ENCODE peak calls at places on chromosomes 2 and 18, in four cellular contexts. One of them, this sample, is unnamed.
A peak's percentile ranks its signal among the peaks of the same experiment; 100 is the strongest.

GRCh38 chr2:20499387-20499786 is 52.5 kb downstream of the RHOB start:
- DNase-seq in small intestine: no peak
- DNase-seq in adrenal gland: no peak
- DNase-seq in psoas muscle: peak; percentile 35
- DNase-seq in this sample: no peak

GRCh38 chr18:10235553-10235952 is 218.9 kb upstream of the APCDD1 start:
- DNase-seq in small intestine: no peak
- DNase-seq in psoas muscle: no peak
- DNase-seq in adrenal gland: no peak
- DNase-seq in this sample: no peak

GRCh38 chr2:176675557-176676256 is 406.5 kb downstream of the MTX2 start:
- DNase-seq in small intestine: no peak
- DNase-seq in psoas muscle: no peak
- DNase-seq in adrenal gland: no peak
- DNase-seq in this sample: no peak

GRCh38 chr18:23884712-23885375 is 129.7 kb upstream of the TTC39C start:
- DNase-seq in adrenal gland: no peak
- DNase-seq in small intestine: peak; percentile 66
- DNase-seq in psoas muscle: peak; percentile 60
- DNase-seq in this sample: peak; percentile 80

GRCh38 chr2:84884396-84884795 is 3.5 kb upstream of the TRABD2A start:
- DNase-seq in adrenal gland: no peak
- DNase-seq in psoas muscle: no peak
- DNase-seq in small intestine: no peak
- DNase-seq in this sample: no peak

GRCh38 chr18:23540867-23541266 is 37.6 kb downstream of the RMC1 start:
- DNase-seq in small intestine: peak; percentile 18
- DNase-seq in psoas muscle: no peak
- DNase-seq in adrenal gland: no peak
- DNase-seq in this sample: no peak

GRCh38 chr2:220144411-220144810 is 517.0 kb downstream of the SLC4A3 start:
- DNase-seq in psoas muscle: no peak
- DNase-seq in small intestine: no peak
- DNase-seq in adrenal gland: no peak
- DNase-seq in this sample: no peak

GRCh38 chr2:19850056-19850455 is 51.7 kb downstream of the TTC32 start:
- DNase-seq in psoas muscle: no peak
- DNase-seq in adrenal gland: no peak
- DNase-seq in small intestine: no peak
- DNase-seq in this sample: no peak

GRCh38 chr2:10120938-10121574 is 1.5 kb upstream of the RRM2 start:
- DNase-seq in adrenal gland: no peak
- DNase-seq in small intestine: peak; percentile 85
- DNase-seq in psoas muscle: no peak
- DNase-seq in this sample: no peak

GRCh38 chr18:54776282-54776977 is 51.8 kb upstream of the RAB27B start:
- DNase-seq in psoas muscle: no peak
- DNase-seq in small intestine: no peak
- DNase-seq in adrenal gland: no peak
- DNase-seq in this sample: no peak

GRCh38 chr2:85945576-85945975 is 56.8 kb upstream of the ST3GAL5 start:
- DNase-seq in adrenal gland: no peak
- DNase-seq in small intestine: no peak
- DNase-seq in psoas muscle: no peak
- DNase-seq in this sample: no peak

GRCh38 chr18:32019251-32019943 is 772 bp downstream of the RNF125 start:
- DNase-seq in small intestine: peak; percentile 78
- DNase-seq in adrenal gland: peak; percentile 43
- DNase-seq in psoas muscle: peak; percentile 50
- DNase-seq in this sample: peak; percentile 67

GRCh38 chr2:96832751-96833507 is 10.9 kb downstream of the ANKRD23 start:
- DNase-seq in adrenal gland: peak; percentile 96
- DNase-seq in small intestine: no peak
- DNase-seq in psoas muscle: peak; percentile 91
- DNase-seq in this sample: no peak

GRCh38 chr18:74778191-74778847 is 180.6 kb downstream of the ZNF407 start:
- DNase-seq in adrenal gland: no peak
- DNase-seq in small intestine: no peak
- DNase-seq in psoas muscle: no peak
- DNase-seq in this sample: no peak

GRCh38 chr2:196836440-196836839 is 27.3 kb upstream of the C2orf66 start:
- DNase-seq in psoas muscle: no peak
- DNase-seq in small intestine: no peak
- DNase-seq in adrenal gland: no peak
- DNase-seq in this sample: no peak

GRCh38 chr2:127770973-127771735 is 39.8 kb downstream of the WDR33 start:
- DNase-seq in small intestine: no peak
- DNase-seq in adrenal gland: no peak
- DNase-seq in psoas muscle: no peak
- DNase-seq in this sample: no peak

GRCh38 chr2:203327582-203327917 is 644 bp upstream of the ABI2 start:
- DNase-seq in small intestine: no peak
- DNase-seq in adrenal gland: no peak
- DNase-seq in psoas muscle: no peak
- DNase-seq in this sample: no peak

GRCh38 chr18:23810396-23810795 is 121.1 kb downstream of the LAMA3 start:
- DNase-seq in small intestine: peak; percentile 29
- DNase-seq in psoas muscle: no peak
- DNase-seq in adrenal gland: no peak
- DNase-seq in this sample: no peak

GRCh38 chr18:60599995-60600394 is 227.4 kb upstream of the MC4R start:
- DNase-seq in psoas muscle: no peak
- DNase-seq in adrenal gland: no peak
- DNase-seq in small intestine: no peak
- DNase-seq in this sample: no peak

GRCh38 chr2:41878056-41878455 is 169.8 kb upstream of the PKDCC start:
- DNase-seq in small intestine: no peak
- DNase-seq in adrenal gland: no peak
- DNase-seq in psoas muscle: no peak
- DNase-seq in this sample: no peak

GRCh38 chr2:27316655-27317412 is 6.1 kb downstream of the MPV17 start:
- DNase-seq in small intestine: no peak
- DNase-seq in adrenal gland: no peak
- DNase-seq in psoas muscle: peak; percentile 91
- DNase-seq in this sample: no peak

GRCh38 chr2:196160101-196160500 is 11.3 kb downstream of the STK17B start:
- DNase-seq in adrenal gland: no peak
- DNase-seq in psoas muscle: no peak
- DNase-seq in small intestine: peak; percentile 62
- DNase-seq in this sample: no peak

GRCh38 chr2:169285528-169285927 is 76.8 kb downstream of the LRP2 start:
- DNase-seq in small intestine: no peak
- DNase-seq in adrenal gland: no peak
- DNase-seq in psoas muscle: no peak
- DNase-seq in this sample: no peak

GRCh38 chr2:239361311-239361642 is 39.5 kb downstream of the HDAC4 start:
- DNase-seq in adrenal gland: peak; percentile 25
- DNase-seq in small intestine: no peak
- DNase-seq in psoas muscle: no peak
- DNase-seq in this sample: no peak

GRCh38 chr18:78765142-78765541 is 214.5 kb upstream of the SALL3 start:
- DNase-seq in adrenal gland: no peak
- DNase-seq in psoas muscle: no peak
- DNase-seq in small intestine: no peak
- DNase-seq in this sample: no peak

GRCh38 chr18:24600076-24600654 is 139.7 kb downstream of the HRH4 start:
- DNase-seq in adrenal gland: no peak
- DNase-seq in small intestine: peak; percentile 40
- DNase-seq in psoas muscle: no peak
- DNase-seq in this sample: peak; percentile 71

GRCh38 chr2:137964066-137964858 is at the start of gene HNMT:
- DNase-seq in psoas muscle: peak; percentile 58
- DNase-seq in small intestine: peak; percentile 92
- DNase-seq in adrenal gland: peak; percentile 33
- DNase-seq in this sample: peak; percentile 61

GRCh38 chr2:76958749-76959148 is 563.4 kb downstream of the LRRTM4 start:
- DNase-seq in adrenal gland: no peak
- DNase-seq in psoas muscle: no peak
- DNase-seq in small intestine: no peak
- DNase-seq in this sample: no peak

GRCh38 chr2:183242937-183243336 is 118.7 kb downstream of the NUP35 start:
- DNase-seq in psoas muscle: no peak
- DNase-seq in adrenal gland: no peak
- DNase-seq in small intestine: no peak
- DNase-seq in this sample: no peak

GRCh38 chr18:42969366-42969765 is 146.1 kb downstream of the RIT2 start:
- DNase-seq in adrenal gland: no peak
- DNase-seq in psoas muscle: no peak
- DNase-seq in small intestine: no peak
- DNase-seq in this sample: no peak

DNA sequence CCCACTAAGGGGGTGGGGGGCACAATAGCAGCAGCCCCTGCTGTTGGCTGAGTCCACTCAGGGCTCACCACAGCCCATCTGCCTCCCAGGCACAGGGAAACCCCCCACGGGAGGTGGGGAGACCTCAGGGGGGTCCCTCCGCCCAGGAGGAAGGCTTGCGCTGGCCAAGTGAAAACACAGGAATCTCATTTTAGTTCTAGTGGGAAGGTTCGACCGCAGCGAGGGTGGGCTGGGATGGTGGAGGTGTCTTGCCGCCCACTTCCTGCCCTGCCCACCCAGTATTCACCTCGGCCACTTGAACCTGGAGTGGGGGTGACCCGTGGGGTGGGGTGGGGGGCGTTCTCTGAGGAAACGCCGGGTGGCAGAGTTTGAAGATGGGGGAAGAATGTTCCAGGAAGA is 6.9 kb upstream of the BOK start:
- DNase-seq in small intestine: no peak
- DNase-seq in adrenal gland: no peak
- DNase-seq in psoas muscle: no peak
- DNase-seq in this sample: no peak
- H3K4me3 ChIP-seq in small intestine: no peak overlapping the region
- H3K4me3 ChIP-seq in adrenal gland: no peak overlapping the region
- H3K4me3 ChIP-seq in psoas muscle: no peak overlapping the region
- H3K4me3 ChIP-seq in this sample: no peak overlapping the region

GRCh38 chr2:222883420-222883819 is 22.6 kb downstream of the ACSL3 start:
- DNase-seq in psoas muscle: no peak
- DNase-seq in adrenal gland: no peak
- DNase-seq in small intestine: no peak
- DNase-seq in this sample: no peak
- H3K4me1 ChIP-seq in psoas muscle: peaks cover 72% of the 10 kb centered on the region
- H3K4me1 ChIP-seq in adrenal gland: peaks cover 29% of the 10 kb centered on the region
- H3K4me1 ChIP-seq in small intestine: no peaks in the 10 kb centered on the region
- H3K4me1 ChIP-seq in this sample: peaks cover 2% of the 10 kb centered on the region

GRCh38 chr2:24272907-24273306 is 87.4 kb downstream of the ITSN2 start:
- DNase-seq in psoas muscle: no peak
- DNase-seq in small intestine: no peak
- DNase-seq in adrenal gland: no peak
- DNase-seq in this sample: no peak

GRCh38 chr2:24273598-24273997 is 86.7 kb downstream of the ITSN2 start:
- DNase-seq in small intestine: no peak
- DNase-seq in adrenal gland: no peak
- DNase-seq in psoas muscle: no peak
- DNase-seq in this sample: no peak

GRCh38 chr2:24274809-24275208 is 85.5 kb downstream of the ITSN2 start:
- DNase-seq in psoas muscle: no peak
- DNase-seq in adrenal gland: no peak
- DNase-seq in small intestine: no peak
- DNase-seq in this sample: no peak

GRCh38 chr2:24280161-24280560 is 80.2 kb downstream of the ITSN2 start:
- DNase-seq in psoas muscle: no peak
- DNase-seq in adrenal gland: no peak
- DNase-seq in small intestine: no peak
- DNase-seq in this sample: no peak

GRCh38 chr2:24276349-24276899 is 83.9 kb downstream of the ITSN2 start:
- DNase-seq in small intestine: peak; percentile 2
- DNase-seq in adrenal gland: no peak
- DNase-seq in psoas muscle: no peak
- DNase-seq in this sample: no peak
- H3K36me3 ChIP-seq in small intestine: no peaks in the 10 kb centered on the region
- H3K36me3 ChIP-seq in adrenal gland: peaks cover 23% of the 10 kb centered on the region
- H3K36me3 ChIP-seq in psoas muscle: peaks cover 3% of the 10 kb centered on the region
- H3K36me3 ChIP-seq in this sample: no peaks in the 10 kb centered on the region

GRCh38 chr18:56873441-56874140 is 222.4 kb downstream of the WDR7 start:
- DNase-seq in adrenal gland: no peak
- DNase-seq in small intestine: peak; percentile 10
- DNase-seq in psoas muscle: no peak
- DNase-seq in this sample: no peak
- H3K4me3 ChIP-seq in adrenal gland: no peak overlapping the region
- H3K4me3 ChIP-seq in small intestine: no peak overlapping the region
- H3K4me3 ChIP-seq in psoas muscle: no peak overlapping the region
- H3K4me3 ChIP-seq in this sample: no peak overlapping the region

GRCh38 chr2:218985021-218985324 is at the start of gene FEV:
- DNase-seq in adrenal gland: no peak
- DNase-seq in small intestine: no peak
- DNase-seq in psoas muscle: no peak
- DNase-seq in this sample: no peak
- H3K4me1 ChIP-seq in adrenal gland: peaks cover 16% of the 10 kb centered on the region
- H3K4me1 ChIP-seq in small intestine: no peaks in the 10 kb centered on the region
- H3K4me1 ChIP-seq in psoas muscle: peaks cover 15% of the 10 kb centered on the region
- H3K4me1 ChIP-seq in this sample: peaks cover 23% of the 10 kb centered on the region

DNA sequence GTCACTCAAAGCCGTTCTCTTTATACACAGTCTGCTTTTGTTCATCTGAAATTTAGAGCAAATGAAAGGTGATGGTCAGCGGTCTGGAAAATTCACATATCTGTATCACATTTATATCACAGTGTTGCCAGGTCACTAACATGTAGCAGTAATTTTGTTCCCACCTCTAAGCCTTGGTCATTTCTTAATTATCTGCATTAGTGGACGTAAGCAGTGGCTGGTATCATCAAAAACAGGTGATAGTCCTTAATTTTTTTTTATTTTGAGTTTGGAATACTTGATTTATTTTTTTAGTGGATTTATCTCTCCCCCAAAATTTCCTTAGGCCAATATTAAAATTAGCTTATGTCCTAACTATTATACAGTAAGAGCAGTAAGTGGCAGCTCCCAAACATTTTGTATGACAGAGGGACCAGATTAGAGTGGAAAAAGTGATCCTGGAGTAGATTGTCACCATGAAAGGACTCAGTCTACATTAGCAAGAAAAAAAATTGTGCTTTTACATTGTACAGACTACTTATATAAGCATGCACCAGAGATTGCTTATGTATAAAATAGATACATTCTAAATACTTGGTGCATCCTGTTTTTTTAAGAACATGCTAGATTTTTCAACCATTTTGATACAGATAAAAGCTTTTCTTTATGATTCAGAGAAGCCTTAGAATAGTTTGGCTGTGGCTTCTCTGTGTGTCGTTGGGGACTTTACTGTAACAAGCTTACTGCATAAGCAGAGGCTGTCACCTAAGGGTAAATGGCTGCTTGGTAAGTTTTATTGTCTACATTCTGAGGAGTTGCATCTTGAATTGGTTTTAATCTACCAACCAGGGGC is 65.0 kb downstream of the MAPRE2 start:
- DNase-seq in small intestine: no peak
- DNase-seq in adrenal gland: no peak
- DNase-seq in psoas muscle: no peak
- DNase-seq in this sample: no peak
- H3K36me3 ChIP-seq in small intestine: no peaks in the 10 kb centered on the region
- H3K36me3 ChIP-seq in adrenal gland: peaks cover 10% of the 10 kb centered on the region
- H3K36me3 ChIP-seq in psoas muscle: peaks cover 4% of the 10 kb centered on the region
- H3K36me3 ChIP-seq in this sample: no peaks in the 10 kb centered on the region